ENCODE peak calls at places on chromosome 1, in seven cellular contexts. X, K, Q, D, W, G and S are unnamed samples.

GRCh38 chr1:53618218-53619087 is 120.5 kb downstream of the GLIS1 start:
- DNase-seq in W (no peak), D (peak), G (no peak), X (no peak), K (no peak), Q (no peak), S (no peak)

GRCh38 chr1:209102120-209102519 is 481.4 kb upstream of the CAMK1G start:
- DNase-seq in G (no peak), K (no peak), Q (no peak), W (no peak), X (no peak), D (no peak), S (no peak)

GRCh38 chr1:180163044-180163443 is 8.4 kb downstream of the QSOX1 start:
- DNase-seq in X (no peak), D (no peak), K (no peak), W (no peak), G (no peak), Q (no peak), S (no peak)

GRCh38 chr1:207805841-207806421 is 54.1 kb downstream of the CD46 start:
- DNase-seq in D (no peak), W (no peak), Q (peak), X (peak), G (peak), K (peak), S (no peak)

GRCh38 chr1:108478429-108479015 is 28.4 kb downstream of the NBPF6 start:
- DNase-seq in D (no peak), G (no peak), W (no peak), K (no peak), X (no peak), Q (no peak), S (no peak)

GRCh38 chr1:228293816-228294500 is 86.1 kb downstream of the OBSCN start:
- DNase-seq in Q (peak), W (no peak), X (no peak), D (peak), K (no peak), G (no peak), S (no peak)

GRCh38 chr1:155174334-155175280 is 958 bp downstream of the TRIM46 start:
- DNase-seq in G (no peak), D (peak), K (peak), W (no peak), X (no peak), Q (no peak), S (peak)

GRCh38 chr1:83872515-83872914 is 126.4 kb downstream of the TTLL7 start:
- DNase-seq in Q (no peak), W (no peak), G (no peak), X (no peak), K (no peak), D (no peak), S (no peak)

GRCh38 chr1:228317891-228318810 is 88.5 kb downstream of the TRIM11 start:
- DNase-seq in W (no peak), X (no peak), K (no peak), G (no peak), D (peak), Q (peak), S (no peak)

GRCh38 chr1:228228601-228229074 is 20.8 kb downstream of the OBSCN start:
- DNase-seq in D (no peak), W (no peak), G (peak), K (peak), Q (no peak), X (no peak), S (no peak)

GRCh38 chr1:11930571-11931445 is 3.7 kb upstream of the PLOD1 start:
- DNase-seq in K (peak), X (no peak), D (no peak), W (no peak), G (no peak), Q (no peak), S (peak)

GRCh38 chr1:100799954-100800612 is 80.5 kb downstream of the VCAM1 start:
- DNase-seq in D (no peak), Q (no peak), G (no peak), K (peak), X (no peak), W (no peak), S (no peak)

GRCh38 chr1:86155061-86155806 is 1.3 kb downstream of the COL24A1 start:
- DNase-seq in K (peak), W (peak), D (peak), G (no peak), Q (peak), X (peak), S (peak)

GRCh38 chr1:233109121-233109520 is 158.7 kb downstream of the NTPCR start:
- DNase-seq in Q (no peak), X (no peak), K (no peak), G (no peak), D (no peak), W (no peak), S (no peak)

GRCh38 chr1:204975021-204975420 is 68.0 kb upstream of the CNTN2 start:
- DNase-seq in D (no peak), G (no peak), W (no peak), Q (no peak), X (no peak), K (no peak), S (no peak)

GRCh38 chr1:208520700-208521099 is 276.5 kb upstream of the PLXNA2 start:
- DNase-seq in Q (no peak), X (no peak), D (no peak), G (peak), K (no peak), W (no peak), S (no peak)

GRCh38 chr1:207063014-207063413 is 9.9 kb downstream of the PFKFB2 start:
- DNase-seq in W (no peak), D (no peak), G (no peak), K (no peak), Q (no peak), X (no peak), S (no peak)

GRCh38 chr1:208562021-208562950 is 318.1 kb upstream of the PLXNA2 start:
- DNase-seq in X (no peak), G (peak), K (no peak), D (no peak), W (no peak), Q (no peak), S (no peak)

GRCh38 chr1:150999051-150999674 is 7.5 kb downstream of the MINDY1 start:
- DNase-seq in Q (no peak), X (no peak), G (peak), W (no peak), K (peak), D (no peak), S (no peak)

GRCh38 chr1:172976222-172977041 is 74.3 kb downstream of the TNFSF18 start:
- DNase-seq in D (no peak), G (peak), K (peak), W (no peak), Q (no peak), X (no peak), S (no peak)

GRCh38 chr1:110421159-110421777 is 13.8 kb upstream of the LAMTOR5 start:
- DNase-seq in X (peak), Q (no peak), W (no peak), K (peak), D (no peak), G (peak), S (no peak)

GRCh38 chr1:51954783-51955182 is 35.7 kb downstream of the RAB3B start:
- DNase-seq in Q (no peak), K (no peak), D (no peak), X (no peak), G (no peak), W (no peak), S (no peak)

GRCh38 chr1:153922076-153922837 is 515 bp downstream of the GATAD2B start:
- DNase-seq in X (peak), K (peak), Q (peak), W (no peak), D (no peak), G (no peak), S (peak)

GRCh38 chr1:46369542-46370213 is 24.4 kb upstream of the FAAH start:
- DNase-seq in X (no peak), Q (no peak), K (no peak), W (no peak), D (no peak), G (no peak), S (no peak)

GRCh38 chr1:25743164-25744139 is 56.5 kb upstream of the SELENON start:
- DNase-seq in D (peak), X (peak), K (peak), W (no peak), Q (peak), G (no peak), S (no peak)

GRCh38 chr1:9626201-9626608 is 25.3 kb upstream of the PIK3CD start:
- DNase-seq in X (no peak), D (no peak), W (peak), G (no peak), Q (no peak), K (no peak), S (no peak)

GRCh38 chr1:100035214-100035613 is 65.4 kb downstream of the SLC35A3 start:
- DNase-seq in D (no peak), K (no peak), Q (no peak), G (no peak), X (no peak), W (no peak), S (no peak)

GRCh38 chr1:44294588-44295007 is 60.5 kb downstream of the ERI3 start:
- DNase-seq in K (peak), G (peak), X (peak), D (no peak), W (no peak), Q (no peak), S (peak)

GRCh38 chr1:102861247-102861646 is 247.1 kb downstream of the COL11A1 start:
- DNase-seq in K (no peak), D (no peak), G (no peak), Q (no peak), W (no peak), X (no peak), S (no peak)

GRCh38 chr1:18931731-18932130 is 24.7 kb downstream of the IFFO2 start:
- DNase-seq in G (no peak), Q (no peak), D (no peak), W (no peak), X (no peak), K (no peak), S (no peak)

GRCh38 chr1:56060901-56061300 is 518.5 kb downstream of the PLPP3 start:
- DNase-seq in W (no peak), G (no peak), Q (no peak), X (no peak), K (no peak), D (no peak), S (no peak)

GRCh38 chr1:229349463-229350385 is 6.9 kb upstream of the CCSAP start:
- DNase-seq in G (no peak), X (no peak), W (no peak), Q (no peak), K (no peak), D (no peak), S (no peak)

GRCh38 chr1:32886012-32886827 is at the start of gene HPCA:
- DNase-seq in W (peak), K (peak), G (no peak), Q (peak), D (peak), X (no peak), S (peak)
- TF ChIP-seq CTCF in W (peak), K (peak), G (peak), Q (peak), D (peak), X (peak), S (peak)

DNA sequence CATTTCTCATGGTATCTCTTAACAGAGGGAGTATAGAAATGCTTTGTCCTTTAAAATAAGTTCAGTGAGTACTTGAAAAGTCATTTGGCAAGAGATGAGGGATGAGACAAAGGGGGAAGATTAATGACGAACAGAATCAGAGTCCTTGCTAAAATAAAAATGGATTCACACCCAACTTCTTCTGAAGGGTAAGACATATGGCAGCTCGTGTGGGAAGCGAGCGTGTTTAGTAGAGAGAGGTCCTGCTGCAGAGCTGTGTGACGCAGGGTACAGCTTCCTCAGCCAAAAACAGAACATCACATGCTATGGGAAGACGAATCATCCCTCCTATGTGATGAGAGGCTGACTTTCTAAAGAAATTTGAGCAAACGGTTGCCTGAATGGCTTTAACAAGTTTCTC is 158.5 kb upstream of the LMO4 start:
- DNase-seq in Q (no peak), X (no peak), D (no peak), G (no peak), K (no peak), W (no peak), S (no peak)
- TF ChIP-seq CTCF in Q (no peak), X (no peak), D (no peak), G (no peak), K (no peak), W (no peak), S (no peak)

DNA sequence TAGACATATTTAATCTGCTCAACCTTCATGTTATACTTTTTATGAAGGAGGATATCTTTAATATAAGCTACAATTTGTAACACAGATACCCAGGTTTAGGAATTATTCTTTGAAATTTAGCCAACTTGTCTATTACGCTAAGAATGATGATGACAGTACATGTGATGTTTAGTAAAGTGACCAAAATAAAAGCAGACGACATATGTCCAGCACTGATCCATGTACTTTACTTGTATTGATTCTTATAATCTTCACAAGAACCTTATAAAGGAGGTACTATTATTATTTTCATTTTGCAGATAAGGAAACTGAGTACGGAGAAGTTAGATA is 37.2 kb upstream of the ATG4C start:
- DNase-seq in W (no peak), G (no peak), Q (no peak), X (no peak), D (no peak), K (no peak), S (no peak)
- TF ChIP-seq CTCF in W (no peak), G (peak), Q (no peak), X (no peak), D (no peak), K (no peak), S (no peak)

GRCh38 chr1:35047188-35047858 is 15.6 kb upstream of the ZMYM6 start:
- DNase-seq in G (peak), W (no peak), K (peak), Q (no peak), D (no peak), X (no peak), S (no peak)
- TF ChIP-seq CTCF in G (no peak), W (no peak), K (no peak), Q (no peak), D (no peak), X (no peak), S (no peak)

GRCh38 chr1:203676455-203676854 is 49.8 kb downstream of the ATP2B4 start:
- DNase-seq in G (no peak), X (no peak), Q (no peak), D (no peak), W (no peak), K (no peak), S (no peak)

GRCh38 chr1:203675596-203676347 is 49.1 kb downstream of the ATP2B4 start:
- DNase-seq in W (no peak), D (no peak), K (no peak), G (no peak), Q (no peak), X (no peak), S (no peak)

GRCh38 chr1:203671808-203672207 is 45.2 kb downstream of the ATP2B4 start:
- DNase-seq in G (no peak), K (no peak), X (no peak), D (no peak), W (no peak), Q (no peak), S (no peak)

GRCh38 chr1:203672354-203672753 is 45.7 kb downstream of the ATP2B4 start:
- DNase-seq in G (peak), Q (no peak), W (no peak), D (no peak), K (peak), X (peak), S (no peak)

DNA sequence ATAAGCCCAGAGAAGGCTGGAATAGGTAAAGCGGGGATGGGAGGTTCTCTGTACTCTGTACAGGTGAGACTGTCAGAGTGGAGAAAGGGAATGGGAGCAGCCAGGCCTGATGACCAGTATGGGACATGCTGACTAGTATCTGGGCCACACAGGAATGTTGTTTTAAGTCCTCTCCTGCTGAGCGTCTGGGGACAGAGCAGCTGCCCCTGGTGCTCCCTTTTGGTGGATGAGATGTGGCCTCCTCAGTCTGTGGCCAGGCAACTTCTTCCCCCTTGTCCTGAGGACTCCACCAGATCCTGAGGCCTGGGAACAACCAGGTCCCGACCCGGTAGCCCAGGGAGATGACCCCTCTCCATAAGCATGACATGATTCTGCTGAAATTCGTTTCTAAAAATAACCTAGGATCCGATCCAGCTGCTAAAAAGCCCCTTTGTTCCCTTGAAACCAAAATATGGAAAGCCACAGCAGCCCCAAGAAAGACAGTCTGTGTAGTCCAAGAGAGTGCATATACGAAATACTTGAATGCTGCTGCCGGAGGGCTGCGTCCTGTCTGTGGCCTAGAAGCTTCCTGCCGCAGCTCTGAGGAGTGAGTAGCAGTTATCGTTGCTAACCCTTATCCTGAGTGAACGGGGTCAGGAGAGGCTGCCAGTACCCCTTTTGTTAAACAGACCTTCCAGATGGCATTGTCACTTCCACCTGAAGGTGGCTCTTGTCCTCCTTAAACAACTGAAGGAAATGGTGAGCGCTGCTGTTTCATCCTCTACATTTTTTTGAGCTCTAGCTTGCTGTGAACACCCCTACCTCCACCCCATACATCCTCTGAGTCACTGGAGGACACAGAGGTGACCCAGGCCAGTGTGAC is 47.1 kb downstream of the ATP2B4 start:
- DNase-seq in Q (no peak), G (peak), D (no peak), K (peak), X (peak), W (peak), S (peak)
- TF ChIP-seq CTCF in Q (peak), G (peak), D (peak), K (peak), X (no peak), W (no peak), S (no peak)